ENCODE peak calls at places on chromosome 2, in ten cellular contexts. I is H7, B is fibroblast of mammary gland, W is GM23248, R is gastrocnemius medialis, E is GM23338, G is PC-9, Q is neural progenitor cell, T is suprapubic skin, U is PC-3. K is an unnamed sample.

GRCh38 chr2:38353402-38353801 is 23.7 kb downstream of the ATL2 start:
- DNase-seq in I (no peak), B (no peak), W (no peak), R (no peak), E (no peak), G (no peak), Q (no peak), T (no peak), U (no peak), K (no peak)

GRCh38 chr2:58054264-58054663 is 7.7 kb downstream of the VRK2 start:
- DNase-seq in I (no peak), B (peak; percentile 72), W (peak; percentile 77), R (no peak), E (no peak), G (peak; percentile 68), Q (no peak), T (no peak), U (no peak), K (no peak)

GRCh38 chr2:216195565-216195978 is 86.4 kb downstream of the XRCC5 start:
- DNase-seq in I (no peak), B (peak; percentile 94), W (peak; percentile 90), R (no peak), E (no peak), G (no peak), Q (no peak), T (no peak), U (peak; percentile 71), K (no peak)

GRCh38 chr2:191115391-191115790 is 35.4 kb downstream of the STAT4 start:
- DNase-seq in I (no peak), B (no peak), W (peak; percentile 23), R (no peak), E (no peak), G (no peak), Q (no peak), T (no peak), U (no peak), K (no peak)

GRCh38 chr2:196481323-196481695 is 158.2 kb upstream of the CCDC150 start:
- DNase-seq in I (no peak), B (peak; percentile 91), W (peak; percentile 95), R (no peak), E (no peak), G (no peak), Q (no peak), T (no peak), U (no peak), K (no peak)

GRCh38 chr2:3284657-3285630 is 92.7 kb downstream of the EIPR1 start:
- DNase-seq in I (peak; percentile 45), B (no peak), W (no peak), R (no peak), E (no peak), G (no peak), Q (no peak), T (peak; percentile 48), U (no peak), K (no peak)

GRCh38 chr2:176079851-176080539 is 3.8 kb downstream of the EVX2 start:
- DNase-seq in I (peak; percentile 97), B (peak; percentile 54), W (peak; percentile 91), R (no peak), E (peak; percentile 86), G (no peak), Q (peak; percentile 94), T (no peak), U (no peak), K (peak; percentile 87)

GRCh38 chr2:63699549-63699839 is 110.7 kb downstream of the MDH1 start:
- DNase-seq in I (no peak), B (peak; percentile 51), W (peak; percentile 64), R (no peak), E (no peak), G (no peak), Q (no peak), T (no peak), U (peak; percentile 68), K (no peak)

GRCh38 chr2:85049236-85049635 is 78.3 kb downstream of the KCMF1 start:
- DNase-seq in I (no peak), B (no peak), W (no peak), R (no peak), E (no peak), G (peak; percentile 21), Q (no peak), T (no peak), U (no peak), K (peak; percentile 53)

GRCh38 chr2:122003196-122003595 is 247.7 kb downstream of the TSN start:
- DNase-seq in I (no peak), B (no peak), W (no peak), R (no peak), E (no peak), G (no peak), Q (no peak), T (no peak), U (no peak), K (no peak)

DNA sequence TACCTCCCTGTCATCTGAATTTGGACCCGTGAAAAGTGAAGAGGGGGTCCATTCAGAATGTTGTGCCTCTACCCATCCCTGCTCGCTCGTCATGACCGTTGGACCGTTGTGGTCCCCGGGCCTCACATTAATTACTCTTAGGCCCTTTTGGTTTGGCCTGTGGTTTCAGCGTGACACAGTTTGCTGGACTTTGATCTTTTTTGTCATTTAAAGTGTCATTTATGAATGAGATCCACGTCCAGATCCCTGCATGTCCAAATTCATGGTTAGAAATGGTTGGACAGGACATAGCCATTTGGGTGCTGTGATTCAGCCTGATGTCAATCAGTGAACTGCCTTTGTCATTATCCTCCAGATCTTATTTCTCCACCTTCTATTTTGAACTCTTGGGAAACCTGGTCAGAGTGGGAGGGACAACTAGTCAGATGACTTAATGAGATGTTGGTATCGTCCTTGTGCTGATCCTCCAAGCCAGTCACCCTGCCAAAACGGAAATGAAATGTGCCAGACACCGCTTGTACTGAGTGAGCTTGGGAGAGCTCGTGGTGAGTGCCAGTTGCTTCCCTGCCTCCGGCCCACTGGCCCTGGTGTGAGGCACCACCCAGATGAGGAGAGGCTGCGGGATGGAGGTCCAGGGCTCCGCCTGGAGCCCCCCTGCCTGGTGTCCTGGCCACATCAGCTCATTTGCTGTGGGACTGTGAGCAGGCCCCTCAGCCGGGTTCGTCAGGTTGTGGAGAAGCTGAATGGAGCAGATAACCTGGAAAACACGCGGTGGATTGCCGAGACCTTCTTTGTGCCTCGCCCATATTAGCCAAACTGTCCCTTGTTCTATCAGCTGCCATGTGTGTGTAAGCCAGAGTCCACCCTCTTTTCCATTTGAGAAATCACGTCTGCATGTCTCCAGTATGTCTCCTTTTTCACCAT is 70.0 kb downstream of the DGKD start:
- DNase-seq in I (no peak), B (peak; percentile 45), W (no peak), R (peak; percentile 94), E (no peak), G (no peak), Q (no peak), T (no peak), U (peak; percentile 38), K (no peak)
- H3K4me3 ChIP-seq in I (no peak overlapping the region), B (no peak overlapping the region), W (no peak overlapping the region), R (peak overlapping the region; percentile 32), E (no peak overlapping the region), G (no peak overlapping the region), Q (no peak overlapping the region), T (no peak overlapping the region), U (no peak overlapping the region), K (no peak overlapping the region)

DNA sequence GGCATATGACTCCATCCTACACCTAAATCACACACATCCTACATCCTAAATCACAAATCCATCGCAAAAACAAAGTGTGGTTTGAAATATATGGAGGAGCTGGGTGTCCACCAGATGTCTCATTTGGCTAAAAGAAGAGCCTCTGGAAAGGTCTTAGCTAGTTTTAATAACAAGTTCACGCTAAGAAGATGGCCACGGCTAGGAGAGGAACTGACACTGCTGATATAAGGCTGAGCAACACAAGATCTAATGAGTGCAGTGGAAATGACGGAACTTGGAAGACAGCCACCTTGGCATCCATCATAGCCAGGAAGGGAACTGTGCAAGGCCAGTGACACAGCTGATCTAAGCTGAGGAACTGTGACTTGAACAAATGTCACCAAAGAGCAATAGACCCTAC is 60.0 kb upstream of the AGAP1 start:
- DNase-seq in I (no peak), B (peak; percentile 54), W (peak; percentile 67), R (peak; percentile 34), E (no peak), G (no peak), Q (no peak), T (peak; percentile 74), U (peak; percentile 61), K (no peak)
- H3K4me3 ChIP-seq in I (no peak overlapping the region), B (no peak overlapping the region), W (no peak overlapping the region), R (no peak overlapping the region), E (no peak overlapping the region), G (no peak overlapping the region), Q (no peak overlapping the region), T (no peak overlapping the region), U (no peak overlapping the region), K (no peak overlapping the region)

GRCh38 chr2:232503792-232504323 is 16.2 kb upstream of the ECEL1 start:
- DNase-seq in I (no peak), B (no peak), W (no peak), R (no peak), E (no peak), G (no peak), Q (no peak), T (no peak), U (no peak), K (no peak)
- H3K4me3 ChIP-seq in I (peak overlapping the region; percentile 71), B (no peak overlapping the region), W (no peak overlapping the region), R (no peak overlapping the region), E (peak overlapping the region; percentile 72), G (no peak overlapping the region), Q (peak overlapping the region; percentile 49), T (peak overlapping the region; percentile 38), U (no peak overlapping the region), K (peak overlapping the region; percentile 51)

GRCh38 chr2:137957033-137957432 is 7.2 kb upstream of the HNMT start:
- DNase-seq in I (no peak), B (peak; percentile 92), W (peak; percentile 93), R (no peak), E (no peak), G (no peak), Q (no peak), T (no peak), U (no peak), K (no peak)

GRCh38 chr2:137948894-137949293 is 15.4 kb upstream of the HNMT start:
- DNase-seq in I (no peak), B (no peak), W (no peak), R (no peak), E (no peak), G (no peak), Q (no peak), T (no peak), U (no peak), K (no peak)

GRCh38 chr2:137951606-137952005 is 12.7 kb upstream of the HNMT start:
- DNase-seq in I (no peak), B (peak; percentile 48), W (peak; percentile 73), R (no peak), E (no peak), G (no peak), Q (no peak), T (no peak), U (no peak), K (no peak)

GRCh38 chr2:137950238-137950637 is 14.0 kb upstream of the HNMT start:
- DNase-seq in I (no peak), B (no peak), W (no peak), R (no peak), E (no peak), G (no peak), Q (no peak), T (no peak), U (no peak), K (no peak)

DNA sequence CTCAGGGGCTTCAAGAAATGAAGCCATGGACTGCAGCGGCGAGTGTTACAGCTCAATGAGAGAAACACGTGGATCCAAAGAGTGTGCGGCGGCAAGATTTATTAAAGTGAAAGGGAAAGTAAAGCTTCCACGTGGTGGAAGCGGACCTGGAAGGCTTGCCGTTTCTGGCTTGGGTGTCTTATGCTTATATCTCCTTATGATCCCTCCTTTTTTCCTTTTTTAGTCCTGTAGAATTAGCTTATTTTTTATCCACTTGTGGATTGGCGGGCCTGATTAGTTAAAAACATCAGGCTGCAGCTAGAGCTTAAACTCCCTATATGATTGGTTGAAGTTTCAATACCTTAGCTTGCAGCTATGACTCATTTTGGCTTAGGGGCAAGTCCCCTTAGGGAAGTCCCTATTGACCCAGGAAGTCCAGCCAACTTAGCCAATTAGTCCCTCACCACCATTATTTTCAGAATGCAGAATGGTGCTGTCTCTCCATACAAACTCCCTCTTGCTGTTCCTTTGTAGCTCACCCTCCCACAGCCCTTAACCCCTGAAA is 11.6 kb upstream of the HNMT start:
- DNase-seq in I (no peak), B (peak; percentile 45), W (no peak), R (no peak), E (no peak), G (no peak), Q (no peak), T (no peak), U (no peak), K (no peak)
- H3K4me3 ChIP-seq in I (no peak overlapping the region), B (no peak overlapping the region), W (no peak overlapping the region), R (peak overlapping the region; percentile 45), E (no peak overlapping the region), G (no peak overlapping the region), Q (no peak overlapping the region), T (peak overlapping the region; percentile 33), U (no peak overlapping the region), K (no peak overlapping the region)